ENCODE peak calls at places on chromosomes 3 and 15, in six cellular contexts. Q is HepG2, P is H1, Y is GM12891, W is K562, N is GM12878. H is an unnamed sample.

GRCh38 chr15:94234300-94234699 is 2.9 kb downstream of the MCTP2 start:
- DNase-seq in P (no peak), N (no peak), W (no peak), Y (no peak), Q (no peak), H (no peak)

GRCh38 chr15:56019819-56020218 is 26.4 kb upstream of the NEDD4 start:
- DNase-seq in P (no peak), W (no peak), Y (no peak), Q (no peak), N (no peak), H (no peak)

GRCh38 chr3:134351421-134351820 is 22.8 kb downstream of the AMOTL2 start:
- DNase-seq in N (no peak), P (no peak), Q (no peak), Y (no peak), W (no peak), H (no peak)

GRCh38 chr15:64158363-64159134 is 4.3 kb downstream of the PPIB start:
- DNase-seq in P (no peak), N (no peak), Q (no peak), W (no peak), Y (no peak), H (no peak)

GRCh38 chr3:41093476-41093875 is 105.8 kb upstream of the CTNNB1 start:
- DNase-seq in Q (no peak), N (no peak), Y (no peak), P (no peak), W (no peak), H (no peak)

GRCh38 chr3:155497930-155498647 is 204.6 kb upstream of the STRIT1 start:
- DNase-seq in N (no peak), Y (no peak), P (no peak), W (peak), Q (peak), H (no peak)

GRCh38 chr15:77002954-77003912 is 8.3 kb downstream of the PSTPIP1 start:
- DNase-seq in N (peak), P (no peak), Y (no peak), W (no peak), Q (no peak), H (no peak)

GRCh38 chr15:77025066-77025435 is 30.1 kb downstream of the PSTPIP1 start:
- DNase-seq in N (no peak), P (no peak), Y (peak), W (no peak), Q (no peak), H (peak)

GRCh38 chr3:87900061-87900460 is 158.7 kb downstream of the CGGBP1 start:
- DNase-seq in W (no peak), Y (no peak), N (no peak), Q (no peak), P (no peak), H (no peak)

GRCh38 chr3:11845661-11846060 is 1.0 kb downstream of the TAMM41 start:
- DNase-seq in W (peak), N (no peak), Y (no peak), P (no peak), Q (no peak), H (peak)

GRCh38 chr15:99016680-99017321 is 9.2 kb upstream of the PGPEP1L start:
- DNase-seq in N (no peak), P (no peak), W (no peak), Q (no peak), Y (no peak), H (no peak)

GRCh38 chr3:11803977-11804903 is 42.4 kb downstream of the TAMM41 start:
- DNase-seq in Y (peak), W (peak), P (no peak), N (no peak), Q (peak), H (peak)

GRCh38 chr3:193656445-193656844 is 63.4 kb downstream of the OPA1 start:
- DNase-seq in Y (no peak), N (no peak), P (no peak), W (peak), Q (no peak), H (no peak)

GRCh38 chr3:153553605-153553945 is 391.5 kb downstream of the RAP2B start:
- DNase-seq in W (peak), P (no peak), N (no peak), Y (no peak), Q (peak), H (no peak)

GRCh38 chr3:44001072-44001471 is 240.6 kb upstream of the TOPAZ1 start:
- DNase-seq in Q (no peak), P (no peak), Y (no peak), N (no peak), W (no peak), H (no peak)

GRCh38 chr3:188170461-188171459 is 16.8 kb downstream of the LPP start:
- DNase-seq in N (no peak), Y (no peak), P (no peak), Q (peak), W (no peak), H (no peak)

GRCh38 chr3:70471464-70472342 is 159.3 kb upstream of the MDFIC2 start:
- DNase-seq in P (no peak), W (no peak), Y (no peak), N (no peak), Q (no peak), H (no peak)

GRCh38 chr3:100090669-100091005 is 23.7 kb downstream of the FILIP1L start:
- DNase-seq in W (no peak), Y (no peak), Q (no peak), P (no peak), N (no peak), H (no peak)

GRCh38 chr3:9102240-9102841 is 139.1 kb upstream of the RAD18 start:
- DNase-seq in W (no peak), Q (no peak), Y (no peak), P (peak), N (no peak), H (no peak)

DNA sequence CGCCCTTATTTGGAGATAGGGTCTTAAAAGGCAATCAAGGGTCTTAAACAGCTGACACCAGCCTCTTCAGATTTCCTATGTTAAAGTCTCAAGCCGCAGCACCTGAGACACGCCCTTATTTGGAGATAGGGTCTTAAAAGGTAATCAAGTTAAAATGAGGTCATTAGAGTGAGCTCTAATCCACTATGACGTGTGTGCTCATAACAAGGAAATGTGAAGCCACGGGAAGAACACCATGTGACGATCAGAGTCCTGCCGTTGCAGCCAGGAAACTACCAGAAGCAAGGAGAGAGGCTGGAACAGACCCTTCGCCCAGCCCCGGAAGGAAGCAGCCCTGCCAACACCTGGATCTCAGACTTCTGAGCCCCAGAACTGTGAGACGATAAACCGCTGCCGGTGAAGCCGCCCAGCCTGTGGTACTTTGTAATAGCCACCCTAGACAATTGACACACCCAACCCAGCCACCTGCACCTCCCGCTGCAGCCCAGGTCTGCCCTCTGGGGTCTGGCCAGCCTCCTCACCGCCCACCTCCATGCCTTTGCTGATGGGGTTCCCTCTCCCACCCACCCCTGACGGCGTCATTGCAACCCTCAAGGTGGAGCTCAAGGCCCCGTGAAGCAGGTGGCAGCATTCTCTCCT is 137.9 kb downstream of the MEGF11 start:
- DNase-seq in P (no peak), W (no peak), Q (no peak), Y (no peak), N (no peak), H (no peak)
- TF ChIP-seq TAF1 in P (no peak), W (no peak), Q (no peak), Y (no peak), N (no peak), H (no peak)

GRCh38 chr3:15875016-15875689 is 77.4 kb upstream of the ANKRD28 start:
- DNase-seq in Q (no peak), W (no peak), Y (no peak), N (no peak), P (no peak), H (no peak)
- TF ChIP-seq POLR2AphosphoS5 in Q (no peak), W (no peak), Y (no peak), N (no peak), P (no peak), H (no peak)

GRCh38 chr15:92831459-92832229 is 68.5 kb upstream of the CHD2 start:
- DNase-seq in P (peak), Q (peak), W (peak), N (peak), Y (peak), H (peak)
- TF ChIP-seq POLR2A in P (peak), Q (peak), W (peak), N (peak), Y (peak), H (peak)

DNA sequence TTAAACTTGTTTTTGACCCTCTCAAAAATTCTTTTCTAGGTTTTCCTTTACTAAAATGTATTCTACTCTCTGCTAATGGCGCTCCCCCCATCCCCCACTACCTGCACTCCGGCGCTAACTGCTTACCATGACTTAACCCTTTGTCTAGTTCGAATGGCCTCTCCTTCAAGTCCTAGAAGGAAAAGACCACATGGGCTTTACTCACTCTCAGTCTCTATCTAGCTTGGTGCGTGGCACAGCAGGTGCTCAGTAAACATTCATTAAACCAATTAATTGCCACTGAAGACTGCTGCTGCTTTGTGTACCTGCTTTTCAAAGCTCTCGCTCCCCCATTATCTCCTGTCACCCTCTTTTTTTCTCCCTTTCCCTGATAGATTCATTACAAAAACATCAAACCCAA is 457.7 kb upstream of the THRB start:
- DNase-seq in W (no peak), Q (no peak), N (no peak), Y (no peak), P (peak), H (no peak)
- TF ChIP-seq TAF1 in W (no peak), Q (no peak), N (no peak), Y (no peak), P (no peak), H (no peak)

GRCh38 chr15:60379466-60380274 is 18.1 kb downstream of the ANXA2 start:
- DNase-seq in P (no peak), N (no peak), W (no peak), Q (peak), Y (no peak), H (no peak)
- TF ChIP-seq POLR2AphosphoS5 in P (no peak), N (no peak), W (no peak), Q (no peak), Y (no peak), H (no peak)

GRCh38 chr3:71583569-71584215 is at the start of gene FOXP1:
- DNase-seq in N (no peak), Y (no peak), W (peak), Q (peak), P (no peak), H (no peak)
- TF ChIP-seq POLR2A in N (no peak), Y (no peak), W (no peak), Q (no peak), P (peak), H (no peak)

GRCh38 chr3:158683216-158683975 is 10.9 kb upstream of the LXN start:
- DNase-seq in Q (no peak), Y (no peak), P (no peak), W (no peak), N (no peak), H (no peak)
- TF ChIP-seq TAF1 in Q (no peak), Y (no peak), P (no peak), W (no peak), N (no peak), H (no peak)

GRCh38 chr3:112568642-112569041 is 6.8 kb downstream of the SLC35A5 start:
- DNase-seq in N (no peak), P (no peak), Y (no peak), W (no peak), Q (no peak), H (no peak)
- TF ChIP-seq POLR2AphosphoS5 in N (no peak), P (no peak), Y (no peak), W (no peak), Q (no peak), H (no peak)